ENCODE peak calls at places on chromosomes 16 and 17, in six cellular contexts. E is OCI-LY7, Y is A549, Q is substantia nigra, B is aorta, A is GM23248. I is an unnamed sample.

GRCh38 chr17:21077286-21077685 is 34.5 kb upstream of the USP22 start:
- DNase-seq in E (no peak), Y (no peak), Q (no peak), B (no peak), A (no peak), I (no peak)

GRCh38 chr17:48814504-48814903 is 2.5 kb downstream of the TTLL6 start:
- DNase-seq in E (peak; percentile 61), Y (peak; percentile 72), Q (no peak), B (no peak), A (peak; percentile 64), I (no peak)

GRCh38 chr17:12522743-12523181 is 142.9 kb upstream of the MYOCD start:
- DNase-seq in E (no peak), Y (peak; percentile 92), Q (no peak), B (no peak), A (peak; percentile 18), I (no peak)

GRCh38 chr17:47099451-47099986 is 89.6 kb downstream of the CDC27 start:
- DNase-seq in E (peak; percentile 44), Y (no peak), Q (no peak), B (no peak), A (no peak), I (no peak)

GRCh38 chr17:38428150-38428642 is at the start of gene ARHGAP23:
- DNase-seq in E (peak; percentile 51), Y (peak; percentile 57), Q (peak; percentile 68), B (peak; percentile 89), A (peak; percentile 84), I (peak; percentile 74)

GRCh38 chr17:58270476-58271290 is 10.1 kb downstream of the MPO start:
- DNase-seq in E (peak; percentile 11), Y (no peak), Q (no peak), B (no peak), A (no peak), I (no peak)

GRCh38 chr16:995087-995486 is 13.5 kb downstream of the SOX8 start:
- DNase-seq in E (no peak), Y (no peak), Q (no peak), B (no peak), A (peak; percentile 48), I (no peak)

GRCh38 chr17:62179525-62180161 is 114.6 kb upstream of the MED13 start:
- DNase-seq in E (no peak), Y (peak; percentile 92), Q (no peak), B (no peak), A (peak; percentile 33), I (no peak)

GRCh38 chr17:19346351-19347255 is 15.9 kb downstream of the B9D1 start:
- DNase-seq in E (peak; percentile 68), Y (peak; percentile 84), Q (no peak), B (peak; percentile 94), A (peak; percentile 95), I (peak; percentile 40)

GRCh38 chr16:87661561-87661960 is 59.3 kb downstream of the JPH3 start:
- DNase-seq in E (peak; percentile 55), Y (peak; percentile 37), Q (no peak), B (no peak), A (peak; percentile 69), I (no peak)

DNA sequence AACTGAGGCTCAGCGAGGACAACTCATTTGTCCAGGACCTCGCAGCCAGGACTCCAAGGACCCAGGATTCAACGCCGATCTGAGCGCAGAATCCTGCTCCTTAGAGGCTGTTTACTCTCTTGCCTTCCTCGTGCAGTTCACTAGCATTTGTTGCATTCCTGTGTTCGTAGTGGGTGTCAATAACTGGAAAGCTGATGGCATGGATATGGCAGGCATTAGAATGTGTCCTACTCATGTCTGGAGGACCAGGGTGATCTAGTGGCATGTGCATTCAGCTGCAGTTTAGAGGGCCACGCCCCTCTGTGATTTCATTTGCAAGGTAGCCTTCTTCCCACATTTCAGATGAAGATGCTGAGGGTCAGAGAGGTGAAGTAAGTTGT is 510 bp downstream of the CRISPLD2 start:
- DNase-seq in E (no peak), Y (no peak), Q (no peak), B (no peak), A (peak; percentile 66), I (no peak)
- H3K27ac ChIP-seq in E (no peak overlapping the region), Y (peak overlapping the region; percentile 44), Q (no peak overlapping the region), B (no peak overlapping the region), A (peak overlapping the region; percentile 79), I (no peak overlapping the region)

GRCh38 chr17:72613411-72614292 is 478.8 kb downstream of the SLC39A11 start:
- DNase-seq in E (no peak), Y (peak; percentile 79), Q (no peak), B (no peak), A (peak; percentile 83), I (no peak)

GRCh38 chr17:72614871-72615626 is 477.4 kb downstream of the SLC39A11 start:
- DNase-seq in E (no peak), Y (peak; percentile 95), Q (peak; percentile 61), B (no peak), A (no peak), I (peak; percentile 92)

GRCh38 chr17:72616457-72616856 is 476.0 kb downstream of the SLC39A11 start:
- DNase-seq in E (no peak), Y (no peak), Q (no peak), B (no peak), A (no peak), I (no peak)

GRCh38 chr17:72615627-72615991 is 476.9 kb downstream of the SLC39A11 start:
- DNase-seq in E (no peak), Y (no peak), Q (no peak), B (no peak), A (no peak), I (no peak)

DNA sequence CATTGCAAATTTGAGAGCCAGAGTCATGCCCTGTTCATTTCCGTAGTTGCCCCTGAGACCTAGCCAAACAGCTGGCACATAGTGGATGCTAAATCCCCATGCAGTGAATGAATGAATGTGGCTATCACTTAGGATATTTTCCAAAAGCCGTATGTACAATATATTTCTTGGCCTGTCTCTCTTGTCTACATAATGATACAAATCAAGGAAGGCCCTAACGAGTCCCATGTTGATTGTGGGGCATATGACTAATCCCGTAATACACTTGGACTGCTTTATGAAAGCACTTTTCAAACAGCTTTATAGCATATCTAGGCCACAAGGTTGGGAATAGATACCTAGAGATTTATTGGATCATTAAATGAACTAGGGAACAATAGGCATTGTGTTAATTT is 478.0 kb downstream of the SLC39A11 start:
- DNase-seq in E (no peak), Y (peak; percentile 36), Q (no peak), B (no peak), A (no peak), I (no peak)
- H3K27ac ChIP-seq in E (no peak overlapping the region), Y (peak overlapping the region; percentile 89), Q (peak overlapping the region; percentile 67), B (no peak overlapping the region), A (peak overlapping the region; percentile 60), I (peak overlapping the region; percentile 70)

GRCh38 chr17:28760987-28761562 is 17.3 kb downstream of the TRAF4 start:
- DNase-seq in E (no peak), Y (no peak), Q (no peak), B (no peak), A (peak; percentile 78), I (no peak)
- H3K27ac ChIP-seq in E (no peak overlapping the region), Y (peak overlapping the region; percentile 32), Q (peak overlapping the region; percentile 81), B (no peak overlapping the region), A (peak overlapping the region; percentile 28), I (peak overlapping the region; percentile 80)

DNA sequence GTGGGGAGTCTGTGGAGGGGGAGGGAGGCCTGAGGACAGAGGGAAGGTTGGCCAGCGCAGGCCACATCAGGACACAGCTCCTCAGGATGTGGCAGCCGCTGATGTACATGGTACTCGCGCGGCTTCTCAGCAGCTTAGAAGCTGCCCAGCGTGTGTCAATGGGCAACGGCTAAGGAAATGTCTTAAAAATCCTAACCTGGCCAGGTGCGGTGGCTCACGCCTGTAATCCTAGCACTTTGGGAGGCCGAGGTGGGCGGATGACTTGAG is 53.2 kb downstream of the PGS1 start:
- DNase-seq in E (no peak), Y (no peak), Q (no peak), B (no peak), A (no peak), I (no peak)
- H3K27ac ChIP-seq in E (no peak overlapping the region), Y (no peak overlapping the region), Q (peak overlapping the region; percentile 87), B (no peak overlapping the region), A (no peak overlapping the region), I (peak overlapping the region; percentile 80)

GRCh38 chr16:75385507-75386152 is 47.7 kb downstream of the CFDP1 start:
- DNase-seq in E (peak; percentile 76), Y (peak; percentile 78), Q (no peak), B (no peak), A (peak; percentile 93), I (no peak)

GRCh38 chr16:75387951-75388350 is 45.4 kb downstream of the CFDP1 start:
- DNase-seq in E (no peak), Y (no peak), Q (no peak), B (no peak), A (no peak), I (no peak)

GRCh38 chr16:75391254-75391653 is 42.0 kb downstream of the CFDP1 start:
- DNase-seq in E (no peak), Y (no peak), Q (no peak), B (no peak), A (no peak), I (no peak)

GRCh38 chr16:75392911-75393310 is 40.4 kb downstream of the CFDP1 start:
- DNase-seq in E (no peak), Y (no peak), Q (no peak), B (no peak), A (peak; percentile 46), I (no peak)

DNA sequence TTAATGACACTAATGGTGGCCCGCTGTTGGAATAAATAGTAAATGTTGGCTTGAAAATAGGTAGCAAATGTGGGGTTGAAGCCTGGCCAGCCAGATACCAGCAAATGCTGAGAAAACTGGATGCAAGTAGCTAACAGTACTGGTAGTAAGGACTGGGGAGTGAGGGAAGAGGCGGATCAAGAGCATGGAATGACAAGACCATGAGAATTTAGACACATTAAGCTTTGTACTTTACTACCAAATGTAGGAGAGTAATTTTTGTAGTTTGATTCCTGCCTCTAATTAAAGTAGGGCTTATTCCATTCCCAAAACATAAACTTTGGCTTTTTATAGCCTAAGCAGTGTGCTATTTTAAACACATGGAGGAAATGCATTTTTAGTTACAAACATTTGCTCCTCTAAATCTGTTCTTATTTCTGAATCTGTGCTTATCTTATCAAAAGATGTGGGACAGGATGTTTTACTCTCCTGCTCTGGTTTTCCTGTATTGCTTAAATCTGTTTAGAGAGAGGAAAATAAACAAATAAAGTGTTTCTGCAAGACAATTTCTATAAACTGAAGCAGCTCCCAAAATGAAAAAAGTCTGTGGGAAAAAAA is 44.1 kb downstream of the CFDP1 start:
- DNase-seq in E (no peak), Y (no peak), Q (no peak), B (no peak), A (no peak), I (no peak)
- H3K27ac ChIP-seq in E (no peak overlapping the region), Y (no peak overlapping the region), Q (no peak overlapping the region), B (peak overlapping the region; percentile 92), A (no peak overlapping the region), I (no peak overlapping the region)